ENCODE peak calls at places on chromosome 13, in eight cellular contexts. P is ovary, V is stomach, G is thoracic aorta, S is left ventricle myocardium inferior, R is uterus, U is psoas muscle, T is suprapubic skin. N is an unnamed sample. For H3K9me3, the result is how much of the 10 kb centered on the place peaks cover.

GRCh38 chr13:34513526-34513925 is 428.5 kb upstream of the NBEA start:
- DNase-seq in P (no peak), V (no peak), G (no peak), S (no peak), R (no peak), U (no peak), T (no peak), N (no peak)

GRCh38 chr13:113802090-113802531 is 43.1 kb downstream of the TMEM255B start:
- DNase-seq in P (peak), V (no peak), G (no peak), S (peak), R (peak), U (no peak), T (peak), N (peak)

GRCh38 chr13:71864094-71864980 is 2.7 kb downstream of the DACH1 start:
- DNase-seq in P (no peak), V (no peak), G (no peak), S (peak), R (peak), U (peak), T (peak), N (peak)

GRCh38 chr13:31749929-31750328 is 10.6 kb downstream of the RXFP2 start:
- DNase-seq in P (no peak), V (no peak), G (no peak), S (no peak), R (no peak), U (no peak), T (no peak), N (no peak)

GRCh38 chr13:80341098-80341701 is at the start of gene SPRY2:
- DNase-seq in P (peak), V (peak), G (peak), S (peak), R (peak), U (peak), T (peak), N (peak)

GRCh38 chr13:25233861-25234260 is 53.4 kb downstream of the MTMR6 start:
- DNase-seq in P (no peak), V (no peak), G (no peak), S (no peak), R (no peak), U (no peak), T (no peak), N (no peak)

GRCh38 chr13:40189885-40190655 is 476.4 kb downstream of the FOXO1 start:
- DNase-seq in P (no peak), V (no peak), G (no peak), S (no peak), R (no peak), U (no peak), T (no peak), N (no peak)

GRCh38 chr13:75963318-75963717 is 327.2 kb downstream of the LMO7 start:
- DNase-seq in P (no peak), V (no peak), G (no peak), S (no peak), R (no peak), U (no peak), T (no peak), N (no peak)

GRCh38 chr13:113922412-113923118 is 51.3 kb downstream of the C13orf46 start:
- DNase-seq in P (peak), V (peak), G (peak), S (no peak), R (peak), U (no peak), T (peak), N (no peak)

GRCh38 chr13:110509478-110509926 is 52.0 kb downstream of the RAB20 start:
- DNase-seq in P (no peak), V (no peak), G (no peak), S (no peak), R (no peak), U (no peak), T (no peak), N (no peak)

GRCh38 chr13:110239280-110240120 is 67.5 kb downstream of the COL4A1 start:
- DNase-seq in P (no peak), V (no peak), G (no peak), S (no peak), R (no peak), U (no peak), T (no peak), N (no peak)

GRCh38 chr13:40318366-40318765 is 348.1 kb downstream of the FOXO1 start:
- DNase-seq in P (peak), V (peak), G (no peak), S (peak), R (no peak), U (peak), T (no peak), N (peak)

GRCh38 chr13:52067237-52067636 is 42.7 kb downstream of the UTP14C start:
- DNase-seq in P (no peak), V (no peak), G (no peak), S (no peak), R (no peak), U (no peak), T (no peak), N (no peak)

GRCh38 chr13:108266316-108266936 is 3.1 kb upstream of the TNFSF13B start:
- DNase-seq in P (no peak), V (no peak), G (no peak), S (no peak), R (no peak), U (no peak), T (no peak), N (no peak)

GRCh38 chr13:85520445-85520844 is 278.8 kb downstream of the SLITRK6 start:
- DNase-seq in P (no peak), V (no peak), G (no peak), S (no peak), R (no peak), U (no peak), T (no peak), N (no peak)

GRCh38 chr13:94416454-94417080 is 62.9 kb downstream of the DCT start:
- DNase-seq in P (no peak), V (no peak), G (no peak), S (no peak), R (no peak), U (no peak), T (no peak), N (no peak)

GRCh38 chr13:84651288-84651687 is 769.0 kb upstream of the SLITRK1 start:
- DNase-seq in P (no peak), V (no peak), G (no peak), S (no peak), R (no peak), U (no peak), T (no peak), N (no peak)

GRCh38 chr13:26460652-26461051 is 96.8 kb upstream of the WASF3 start:
- DNase-seq in P (peak), V (peak), G (no peak), S (peak), R (peak), U (peak), T (no peak), N (peak)

GRCh38 chr13:31267126-31267784 is 67.5 kb downstream of the B3GLCT start:
- DNase-seq in P (no peak), V (no peak), G (no peak), S (no peak), R (no peak), U (no peak), T (no peak), N (peak)

GRCh38 chr13:34356686-34357434 is 538.9 kb downstream of the RFC3 start:
- DNase-seq in P (no peak), V (no peak), G (no peak), S (no peak), R (no peak), U (no peak), T (no peak), N (no peak)

GRCh38 chr13:32211788-32212187 is 103.4 kb downstream of the ZAR1L start:
- DNase-seq in P (no peak), V (no peak), G (no peak), S (no peak), R (no peak), U (no peak), T (no peak), N (no peak)

GRCh38 chr13:46071590-46072249 is 19.2 kb upstream of the ZC3H13 start:
- DNase-seq in P (no peak), V (no peak), G (no peak), S (no peak), R (no peak), U (no peak), T (no peak), N (no peak)

GRCh38 chr13:72127031-72127430 is 260.0 kb upstream of the DACH1 start:
- DNase-seq in P (no peak), V (no peak), G (no peak), S (no peak), R (no peak), U (no peak), T (no peak), N (no peak)

GRCh38 chr13:106520205-106521004 is 15.1 kb downstream of the EFNB2 start:
- DNase-seq in P (no peak), V (no peak), G (no peak), S (no peak), R (no peak), U (no peak), T (no peak), N (no peak)

GRCh38 chr13:38687246-38688229 is 661 bp downstream of the FREM2 start:
- DNase-seq in P (no peak), V (no peak), G (no peak), S (no peak), R (no peak), U (no peak), T (no peak), N (no peak)

GRCh38 chr13:34667356-34668218 is 274.5 kb upstream of the NBEA start:
- DNase-seq in P (no peak), V (no peak), G (no peak), S (no peak), R (no peak), U (no peak), T (no peak), N (no peak)

GRCh38 chr13:113734099-113734825 is 24.8 kb upstream of the TMEM255B start:
- DNase-seq in P (no peak), V (no peak), G (no peak), S (no peak), R (no peak), U (no peak), T (no peak), N (no peak)

GRCh38 chr13:59391696-59392095 is 772.0 kb downstream of the DIAPH3 start:
- DNase-seq in P (peak), V (peak), G (no peak), S (no peak), R (peak), U (no peak), T (no peak), N (peak)

GRCh38 chr13:91312324-91312723 is 35.2 kb upstream of the MIR17HG start:
- DNase-seq in P (no peak), V (no peak), G (no peak), S (no peak), R (no peak), U (no peak), T (no peak), N (no peak)

GRCh38 chr13:77509221-77509620 is 26.3 kb upstream of the SCEL start:
- DNase-seq in P (no peak), V (no peak), G (no peak), S (no peak), R (no peak), U (no peak), T (no peak), N (no peak)
- H3K27ac ChIP-seq in P (no peak), V (no peak), G (no peak), S (no peak), R (peak), U (no peak), T (no peak), N (no peak)

GRCh38 chr13:19161308-19161707 is 20.3 kb downstream of the TUBA3C start:
- DNase-seq in P (no peak), V (no peak), G (no peak), S (no peak), R (no peak), U (no peak), T (no peak), N (no peak)

GRCh38 chr13:19159181-19159580 is 22.4 kb downstream of the TUBA3C start:
- DNase-seq in P (no peak), V (no peak), G (no peak), S (no peak), R (no peak), U (no peak), T (no peak), N (no peak)

GRCh38 chr13:19158006-19158405 is 23.6 kb downstream of the TUBA3C start:
- DNase-seq in P (no peak), V (no peak), G (no peak), S (no peak), R (no peak), U (no peak), T (no peak), N (no peak)

GRCh38 chr13:19158526-19158925 is 23.1 kb downstream of the TUBA3C start:
- DNase-seq in P (no peak), V (no peak), G (no peak), S (no peak), R (no peak), U (no peak), T (no peak), N (no peak)

GRCh38 chr13:19159761-19160420 is 21.7 kb downstream of the TUBA3C start:
- DNase-seq in P (no peak), V (no peak), G (no peak), S (no peak), R (no peak), U (no peak), T (no peak), N (no peak)
- H3K9me3 ChIP-seq in P (under half), V (under half), G (under half), S (under half), R (under half), U (under half), T (under half), N (under half)

GRCh38 chr13:70448820-70449219 is 340.6 kb upstream of the KLHL1 start:
- DNase-seq in P (no peak), V (no peak), G (no peak), S (no peak), R (no peak), U (no peak), T (no peak), N (no peak)
- H3K27ac ChIP-seq in P (no peak), V (no peak), G (no peak), S (no peak), R (no peak), U (no peak), T (no peak), N (no peak)

GRCh38 chr13:78977311-78977710 is 318.4 kb upstream of the OBI1 start:
- DNase-seq in P (no peak), V (no peak), G (no peak), S (no peak), R (no peak), U (no peak), T (no peak), N (no peak)
- H3K9me3 ChIP-seq in P (under half), V (under half), G (under half), S (under half), R (under half), U (under half), T (under half), N (under half)

GRCh38 chr13:98440390-98441055 is 136.4 kb downstream of the STK24 start:
- DNase-seq in P (no peak), V (no peak), G (no peak), S (no peak), R (no peak), U (no peak), T (no peak), N (no peak)

GRCh38 chr13:98439896-98440295 is 137.0 kb downstream of the STK24 start:
- DNase-seq in P (no peak), V (no peak), G (no peak), S (no peak), R (no peak), U (no peak), T (no peak), N (no peak)

GRCh38 chr13:98439136-98439828 is 137.6 kb downstream of the STK24 start:
- DNase-seq in P (no peak), V (no peak), G (no peak), S (no peak), R (no peak), U (no peak), T (no peak), N (no peak)

GRCh38 chr13:98436379-98436909 is 140.5 kb downstream of the STK24 start:
- DNase-seq in P (no peak), V (no peak), G (no peak), S (no peak), R (no peak), U (no peak), T (no peak), N (no peak)

GRCh38 chr13:98438246-98439135 is 138.4 kb downstream of the STK24 start:
- DNase-seq in P (no peak), V (no peak), G (no peak), S (no peak), R (no peak), U (no peak), T (no peak), N (no peak)
- H3K27ac ChIP-seq in P (no peak), V (no peak), G (no peak), S (no peak), R (no peak), U (no peak), T (no peak), N (no peak)

DNA sequence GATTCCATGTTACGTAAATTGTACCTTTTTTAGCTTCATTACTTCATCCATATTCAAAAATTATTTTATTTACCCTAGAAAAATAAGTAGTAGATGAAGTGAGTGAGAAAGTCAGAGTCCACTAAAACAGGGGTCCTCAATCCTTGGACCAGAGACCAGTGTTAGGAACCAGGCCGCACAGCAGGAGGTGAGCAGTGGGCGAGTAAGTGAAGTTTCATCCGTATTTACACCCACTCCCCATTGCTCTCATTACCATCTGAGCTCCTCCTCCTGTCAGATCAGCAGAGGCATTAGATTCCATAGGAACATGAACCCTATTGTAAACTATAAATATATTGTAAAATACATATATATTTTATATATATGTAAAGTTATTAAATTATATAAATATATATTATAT is 119.0 kb downstream of the PAN3 start:
- DNase-seq in P (no peak), V (no peak), G (no peak), S (no peak), R (no peak), U (no peak), T (no peak), N (no peak)
- H3K9me3 ChIP-seq in P (under half), V (under half), G (under half), S (under half), R (under half), U (under half), T (under half), N (under half)

DNA sequence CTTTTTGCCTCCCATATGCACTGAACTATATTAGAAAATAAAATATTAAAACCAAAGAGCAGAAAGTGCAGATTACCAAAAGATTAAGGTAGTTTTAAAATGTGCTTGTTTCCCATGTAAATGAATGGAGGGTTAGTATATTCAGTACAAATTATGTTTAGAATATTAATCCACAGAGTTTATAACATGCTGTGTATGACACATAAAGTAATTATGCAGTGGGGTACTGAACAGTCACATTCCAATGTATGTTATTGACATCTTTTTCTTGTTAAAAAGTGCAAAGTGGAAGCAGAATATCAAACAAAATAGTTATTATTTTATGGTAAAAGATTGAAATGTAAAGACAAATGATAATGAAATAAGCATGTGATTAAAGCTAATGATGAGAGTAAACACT is 79.3 kb downstream of the GPC6 start:
- DNase-seq in P (no peak), V (no peak), G (no peak), S (no peak), R (no peak), U (no peak), T (no peak), N (no peak)
- H3K27ac ChIP-seq in P (no peak), V (no peak), G (no peak), S (no peak), R (no peak), U (no peak), T (no peak), N (no peak)

DNA sequence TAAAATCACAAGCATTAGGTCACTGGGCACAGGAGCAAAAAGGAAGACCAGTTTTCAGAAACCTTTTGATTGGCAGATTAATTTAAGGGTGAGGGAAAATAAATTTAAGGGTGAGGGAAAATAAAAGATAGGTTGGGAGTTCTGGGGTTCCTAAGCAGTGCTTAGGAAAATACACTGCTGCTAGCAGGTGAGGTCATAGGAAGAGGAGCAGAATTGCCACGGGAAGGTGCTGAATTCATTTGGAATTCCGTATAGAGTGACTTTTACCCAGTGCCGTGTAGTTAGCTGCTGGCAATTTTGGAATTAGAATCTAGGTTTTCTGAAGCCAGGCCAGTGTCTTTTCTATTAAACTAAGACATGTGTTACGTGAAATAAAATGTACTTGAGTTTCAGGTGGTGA is 59.8 kb downstream of the DGKH start:
- DNase-seq in P (no peak), V (no peak), G (no peak), S (no peak), R (no peak), U (no peak), T (no peak), N (no peak)
- H3K9me3 ChIP-seq in P (under half), V (under half), G (under half), S (under half), R (under half), U (under half), T (under half), N (under half)

N was measured in heart right ventricle.